ENCODE peak calls at places on chromosomes 12 and 14, in five cellular contexts. B, L, S, X and Y are unnamed samples.

GRCh38 chr14:65847065-65847847 is 434.7 kb downstream of the FUT8 start:
- DNase-seq in B (no peak), L (peak; percentile 75), S (no peak), X (peak; percentile 43), Y (no peak)

GRCh38 chr14:63840981-63841380 is 11.8 kb upstream of the SYNE2 start:
- DNase-seq in B (no peak), L (no peak), S (peak; percentile 35), X (peak; percentile 45), Y (no peak)

GRCh38 chr12:31245822-31246469 is 80.0 kb downstream of the SINHCAF start:
- DNase-seq in B (no peak), L (no peak), S (no peak), X (no peak), Y (no peak)

GRCh38 chr14:51783765-51784164 is 76.6 kb upstream of the GNG2 start:
- DNase-seq in B (no peak), L (no peak), S (no peak), X (no peak), Y (peak; percentile 26)

GRCh38 chr12:25526778-25527177 is 26.3 kb downstream of the LMNTD1 start:
- DNase-seq in B (no peak), L (no peak), S (no peak), X (no peak), Y (no peak)

GRCh38 chr14:73264080-73264895 is 27.0 kb downstream of the PAPLN start:
- DNase-seq in B (no peak), L (no peak), S (no peak), X (no peak), Y (no peak)

GRCh38 chr12:58395470-58395869 is 454.1 kb downstream of the ATP23 start:
- DNase-seq in B (no peak), L (no peak), S (no peak), X (no peak), Y (peak; percentile 59)

GRCh38 chr14:20377171-20377570 is 33.7 kb downstream of the PARP2 start:
- DNase-seq in B (no peak), L (no peak), S (no peak), X (no peak), Y (no peak)

GRCh38 chr12:104622942-104623341 is 166.2 kb downstream of the CHST11 start:
- DNase-seq in B (no peak), L (no peak), S (no peak), X (no peak), Y (no peak)

GRCh38 chr12:67647251-67647546 is 1.3 kb upstream of the DYRK2 start:
- DNase-seq in B (no peak), L (no peak), S (no peak), X (no peak), Y (peak; percentile 24)

DNA sequence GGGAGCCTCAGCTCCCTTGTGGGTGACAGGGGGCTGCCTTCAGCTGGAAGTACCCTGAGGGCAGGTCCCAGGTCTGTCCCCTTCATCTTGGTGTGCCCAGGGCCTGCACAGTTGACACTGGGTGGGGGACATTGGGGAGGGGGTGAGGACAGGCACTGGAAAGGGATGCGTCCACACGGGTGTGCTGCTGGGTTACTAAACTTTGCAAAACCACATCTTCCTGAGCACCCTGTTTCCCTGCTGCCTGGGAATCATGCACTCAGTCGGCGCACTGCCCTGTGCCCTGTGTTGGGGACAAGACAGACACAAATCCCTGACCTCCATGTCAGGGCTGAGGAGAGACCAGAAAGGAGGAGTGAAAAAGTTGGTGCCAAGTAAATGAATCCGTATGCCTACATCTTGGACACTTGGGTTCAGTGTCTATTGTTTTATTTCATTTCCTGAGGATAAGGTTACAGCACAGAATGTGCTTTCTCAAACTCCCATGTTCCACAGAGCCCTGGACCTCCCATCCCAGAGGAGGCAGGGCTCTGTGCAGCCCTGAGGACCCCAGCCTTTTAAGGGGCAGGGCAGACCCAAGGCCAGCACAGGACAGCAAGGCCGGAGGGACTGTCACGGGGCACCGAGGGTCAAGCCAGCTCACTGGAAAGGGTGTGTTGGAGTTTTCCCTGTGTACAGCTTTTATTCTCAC is 2.9 kb upstream of the SLC25A29 start:
- DNase-seq in B (no peak), L (no peak), S (no peak), X (no peak), Y (no peak)
- TF ChIP-seq CTCF in B (no peak), L (no peak), S (no peak), X (no peak), Y (no peak)

GRCh38 chr12:116962783-116963356 is 52.1 kb downstream of the FBXW8 start:
- DNase-seq in B (no peak), L (no peak), S (no peak), X (no peak), Y (no peak)
- H3K4me3 ChIP-seq in B (no peak overlapping the region), L (no peak overlapping the region), S (no peak overlapping the region), X (no peak overlapping the region), Y (no peak overlapping the region)

DNA sequence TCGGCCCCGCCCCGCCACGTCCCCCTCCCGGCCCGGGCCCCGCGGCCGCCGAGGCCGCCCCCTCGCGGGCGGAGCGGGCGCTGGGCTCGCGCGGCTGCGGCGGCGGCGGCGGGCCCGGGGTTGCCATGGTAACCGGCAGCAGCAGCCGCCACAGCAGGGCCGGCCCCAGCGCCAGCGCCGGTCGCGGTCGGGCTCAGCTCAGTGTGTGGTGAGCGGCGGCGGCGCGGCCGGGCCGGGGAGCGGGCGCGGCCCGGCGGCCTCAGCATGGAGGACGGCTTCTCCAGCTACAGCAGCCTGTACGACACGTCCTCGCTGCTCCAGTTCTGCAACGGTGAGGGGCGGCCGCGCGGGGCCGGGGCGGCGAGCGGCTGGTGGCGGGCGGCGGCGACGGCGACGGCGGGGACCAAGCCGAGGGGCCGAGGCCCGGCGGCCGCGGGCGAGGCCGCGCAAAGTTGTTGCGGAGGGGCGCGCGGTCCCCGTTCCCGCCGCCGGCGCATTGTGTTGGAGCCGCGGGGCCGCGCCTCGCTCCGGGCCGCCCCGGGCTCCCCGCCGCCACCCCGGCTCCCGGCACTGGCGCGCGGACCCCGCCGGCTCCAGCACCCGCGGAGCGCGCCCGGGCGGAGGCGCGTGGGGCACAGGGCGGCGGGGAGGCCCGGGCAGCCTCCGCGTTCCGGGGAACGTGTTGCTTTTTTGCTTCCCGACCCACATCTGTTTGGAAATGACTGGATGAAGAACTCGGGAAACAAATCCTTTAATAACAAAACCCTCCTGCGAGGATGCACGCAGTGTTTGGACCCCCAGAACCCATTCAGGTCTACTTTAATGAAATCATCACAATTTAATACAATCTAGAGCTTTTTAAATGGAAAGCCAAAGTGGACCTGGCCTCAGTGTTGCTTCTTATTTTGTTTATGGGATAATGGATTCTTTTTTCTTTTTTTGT is at the start of gene EML1:
- DNase-seq in B (peak; percentile 71), L (peak; percentile 80), S (peak; percentile 88), X (peak; percentile 69), Y (peak; percentile 71)
- TF ChIP-seq CTCF in B (no peak), L (no peak), S (peak; percentile 14), X (no peak), Y (no peak)

DNA sequence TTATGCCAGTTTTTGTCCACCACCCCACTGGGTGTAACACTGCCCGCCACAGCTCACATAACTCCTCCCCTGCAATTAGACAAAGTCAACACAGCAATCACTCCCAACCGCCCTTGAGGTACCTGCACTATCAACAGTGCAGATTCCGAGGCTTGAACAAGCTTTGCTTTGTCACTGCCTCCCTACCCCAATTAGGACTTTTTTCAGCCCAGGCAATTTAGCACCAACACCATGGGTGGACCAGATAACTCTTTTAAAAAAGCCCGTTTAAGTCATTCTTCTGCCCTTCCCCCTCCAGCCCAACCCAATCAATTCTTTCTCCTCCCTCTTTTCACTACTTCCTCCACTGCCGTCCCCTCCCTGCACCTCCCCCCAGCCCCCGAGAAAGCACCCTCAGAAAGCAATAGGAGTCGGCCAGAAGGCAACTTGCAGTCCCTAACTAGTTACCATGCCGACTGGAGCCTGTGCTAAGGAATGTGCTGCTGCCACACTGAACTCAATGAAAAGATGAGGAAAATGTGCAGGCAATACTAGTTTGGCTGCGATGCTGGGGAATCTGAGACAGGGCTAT is 45.7 kb upstream of the OTX2 start:
- DNase-seq in B (no peak), L (no peak), S (no peak), X (peak; percentile 66), Y (no peak)
- H3K4me3 ChIP-seq in B (no peak overlapping the region), L (no peak overlapping the region), S (no peak overlapping the region), X (peak overlapping the region; percentile 8), Y (no peak overlapping the region)

DNA sequence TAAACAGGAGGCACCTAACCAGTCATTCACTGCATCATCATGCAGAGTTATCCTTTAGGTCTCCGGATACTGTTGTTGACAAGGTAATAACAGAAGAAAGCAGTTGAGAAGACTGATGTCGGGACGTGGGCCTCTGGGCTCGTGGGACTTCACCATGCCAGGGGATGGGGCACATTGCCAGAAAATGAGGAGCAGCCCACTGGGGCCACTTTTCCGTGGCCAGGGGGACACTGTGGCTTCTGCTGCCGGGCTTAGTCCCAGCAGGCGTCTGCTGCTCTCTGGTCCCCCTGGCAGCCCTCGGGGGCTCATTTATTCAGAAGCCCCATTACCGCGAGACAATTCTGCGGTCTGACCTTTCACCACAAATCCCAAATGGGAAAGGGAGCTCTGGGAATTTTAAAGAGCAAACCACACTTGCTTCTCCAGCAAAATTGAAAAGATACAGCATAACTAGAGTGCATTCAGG is 201.2 kb downstream of the DAD1 start:
- DNase-seq in B (no peak), L (no peak), S (no peak), X (no peak), Y (peak; percentile 48)
- TF ChIP-seq CTCF in B (no peak), L (no peak), S (no peak), X (no peak), Y (no peak)